ENCODE peak calls at places on chromosome 22, in five cellular contexts. C is posterior cingulate gyrus; B is activated CD4-positive, alpha-beta T cell treated with anti-CD3 and anti-CD28 coated beads for 24 hours; O is T-helper 1 cell; Z is PC-3. I is an unnamed sample.

GRCh38 chr22:17847360-17848078 is 73.2 kb upstream of the BID start:
- DNase-seq in C (no peak), O (no peak), Z (no peak), B (no peak), I (no peak)

GRCh38 chr22:26464312-26464711 is 19.3 kb downstream of the HPS4 start:
- DNase-seq in B (no peak), O (no peak), C (no peak), Z (no peak), I (no peak)

GRCh38 chr22:46044718-46045458 is 67.9 kb upstream of the WNT7B start:
- DNase-seq in Z (no peak), B (no peak), C (no peak), O (no peak), I (peak)

GRCh38 chr22:50173221-50173982 is 2.9 kb downstream of the PANX2 start:
- DNase-seq in C (peak), B (no peak), O (no peak), Z (no peak), I (no peak)

GRCh38 chr22:48823941-48824340 is 1003.7 kb downstream of the BRD1 start:
- DNase-seq in O (no peak), C (peak), Z (no peak), B (no peak), I (no peak)

GRCh38 chr22:47029244-47030001 is 267.0 kb downstream of the TBC1D22A start:
- DNase-seq in B (no peak), Z (no peak), O (no peak), C (peak), I (no peak)

GRCh38 chr22:43303751-43304150 is 39.4 kb downstream of the SCUBE1 start:
- DNase-seq in O (no peak), Z (no peak), B (no peak), C (peak), I (no peak)

GRCh38 chr22:40673017-40673416 is 6.3 kb upstream of the MCHR1 start:
- DNase-seq in C (no peak), O (no peak), B (no peak), Z (no peak), I (no peak)

GRCh38 chr22:39240841-39241631 is 3.7 kb downstream of the PDGFB start:
- DNase-seq in Z (peak), O (peak), C (peak), B (no peak), I (no peak)

GRCh38 chr22:44587004-44587793 is 89.2 kb upstream of the RTL6 start:
- DNase-seq in B (no peak), C (peak), Z (peak), O (peak), I (no peak)

GRCh38 chr22:50229370-50229769 is 15.5 kb downstream of the TUBGCP6 start:
- DNase-seq in C (no peak), B (no peak), Z (no peak), O (no peak), I (no peak)

GRCh38 chr22:42162728-42163489 is 32.3 kb upstream of the CYP2D6 start:
- DNase-seq in C (no peak), O (no peak), Z (no peak), B (no peak), I (no peak)

GRCh38 chr22:17820879-17821439 is 46.7 kb upstream of the BID start:
- DNase-seq in C (no peak), Z (no peak), B (no peak), O (no peak), I (no peak)

GRCh38 chr22:25137577-25138525 is 61.8 kb upstream of the CRYBB3 start:
- DNase-seq in O (no peak), B (no peak), Z (peak), C (no peak), I (no peak)